ENCODE peak calls at places on chromosomes 12 and 14, in five cellular contexts. H is IMR-90, K is HCT116, V is mesendoderm, J is SK-N-SH. Z is an unnamed sample.

GRCh38 chr14:93880025-93880820 is 46.9 kb upstream of the FAM181A start:
- DNase-seq in K (no peak), J (no peak), V (peak), H (no peak), Z (peak)

GRCh38 chr14:89621009-89621421 is 204.0 kb upstream of the FOXN3 start:
- DNase-seq in K (no peak), H (no peak), J (no peak), V (no peak), Z (no peak)

GRCh38 chr14:81385824-81386223 is 14.3 kb downstream of the STON2 start:
- DNase-seq in V (no peak), K (no peak), J (no peak), H (no peak), Z (no peak)

GRCh38 chr14:73888971-73889370 is 2.3 kb downstream of the ZNF410 start:
- DNase-seq in H (peak), V (no peak), J (no peak), K (no peak), Z (peak)

GRCh38 chr12:90991952-90992465 is 12.8 kb downstream of the EPYC start:
- DNase-seq in V (peak), K (no peak), J (no peak), H (no peak), Z (no peak)

GRCh38 chr14:50714452-50715073 is 46.5 kb upstream of the SAV1 start:
- DNase-seq in J (peak), H (peak), K (peak), V (peak), Z (peak)

GRCh38 chr14:69713976-69714716 is 52.8 kb upstream of the SRSF5 start:
- DNase-seq in K (no peak), H (no peak), J (no peak), V (no peak), Z (no peak)

GRCh38 chr12:131872154-131873046 is 22.0 kb upstream of the ULK1 start:
- DNase-seq in K (peak), J (peak), H (peak), V (peak), Z (peak)

GRCh38 chr14:65846469-65846868 is 433.9 kb downstream of the FUT8 start:
- DNase-seq in J (peak), V (no peak), H (no peak), K (no peak), Z (peak)

GRCh38 chr12:75754698-75755097 is 243.3 kb upstream of the KRR1 start:
- DNase-seq in J (no peak), H (peak), K (no peak), V (no peak), Z (no peak)

GRCh38 chr14:39762576-39763401 is 330.6 kb upstream of the FBXO33 start:
- DNase-seq in H (no peak), J (no peak), K (no peak), V (peak), Z (no peak)

GRCh38 chr14:65792208-65792905 is 379.8 kb downstream of the FUT8 start:
- DNase-seq in V (peak), J (peak), H (peak), K (peak), Z (peak)

GRCh38 chr14:53148612-53149202 is 4.4 kb downstream of the DDHD1 start:
- DNase-seq in H (no peak), V (no peak), J (no peak), K (no peak), Z (peak)

GRCh38 chr12:46843811-46844210 is 18.0 kb upstream of the SLC38A4 start:
- DNase-seq in H (peak), J (no peak), V (no peak), K (no peak), Z (peak)

GRCh38 chr14:75831455-75831854 is 150.3 kb downstream of the TGFB3 start:
- DNase-seq in K (no peak), J (no peak), H (peak), V (no peak), Z (peak)

GRCh38 chr14:90999299-90999698 is 61.1 kb downstream of the RPS6KA5 start:
- DNase-seq in K (no peak), J (no peak), V (peak), H (no peak), Z (no peak)

GRCh38 chr12:51218607-51219161 is 822 bp upstream of the POU6F1 start:
- DNase-seq in K (no peak), V (peak), J (no peak), H (no peak), Z (no peak)

DNA sequence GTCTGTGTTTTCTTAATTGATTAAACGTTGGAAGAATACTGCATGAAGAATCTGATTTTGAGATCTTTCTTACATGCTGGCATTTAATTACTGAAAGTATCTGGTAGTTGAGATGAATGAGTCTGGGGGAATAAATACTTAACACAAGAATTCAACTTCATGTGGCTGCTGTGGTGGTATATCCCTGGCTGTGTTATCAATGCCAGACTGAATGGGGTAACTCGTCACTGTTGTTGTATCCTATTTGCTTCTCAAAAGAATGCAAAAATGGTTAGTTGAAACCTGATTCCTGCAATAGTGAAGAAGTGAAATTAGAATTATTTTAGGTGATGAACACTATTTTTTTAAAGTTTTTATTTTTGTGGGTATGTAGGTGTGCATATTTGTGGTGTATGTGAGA is 72.5 kb downstream of the HMGA2 start:
- DNase-seq in K (no peak), V (peak), J (no peak), H (no peak), Z (no peak)
- H3K4me2 ChIP-seq in K (peak), V (no peak), J (peak), H (peak), Z (no peak)

GRCh38 chr14:61101803-61102548 is 120.9 kb downstream of the SLC38A6 start:
- DNase-seq in K (no peak), V (peak), J (no peak), H (peak), Z (peak)

GRCh38 chr14:61106627-61107147 is 125.6 kb downstream of the SLC38A6 start:
- DNase-seq in K (no peak), J (peak), V (peak), H (no peak), Z (no peak)

GRCh38 chr14:61104358-61104757 is 123.3 kb downstream of the SLC38A6 start:
- DNase-seq in J (no peak), V (no peak), H (no peak), K (no peak), Z (no peak)

GRCh38 chr14:61102549-61103466 is 121.8 kb downstream of the SLC38A6 start:
- DNase-seq in H (no peak), V (peak), J (no peak), K (no peak), Z (peak)

GRCh38 chr14:61103541-61104339 is 122.7 kb downstream of the SLC38A6 start:
- DNase-seq in K (peak), H (peak), J (peak), V (peak), Z (peak)
- H3K9ac ChIP-seq in K (peak), H (peak), J (peak), V (peak), Z (peak)

GRCh38 chr12:116458492-116458891 is 100.7 kb upstream of the MAP1LC3B2 start:
- DNase-seq in K (no peak), V (no peak), H (no peak), J (no peak), Z (no peak)

GRCh38 chr12:116461060-116461459 is 98.1 kb upstream of the MAP1LC3B2 start:
- DNase-seq in V (no peak), K (no peak), J (no peak), H (no peak), Z (no peak)

GRCh38 chr12:116459011-116459410 is 100.2 kb upstream of the MAP1LC3B2 start:
- DNase-seq in V (no peak), K (no peak), J (no peak), H (no peak), Z (no peak)

GRCh38 chr12:116459501-116459900 is 99.7 kb upstream of the MAP1LC3B2 start:
- DNase-seq in H (no peak), K (no peak), J (no peak), V (no peak), Z (no peak)

DNA sequence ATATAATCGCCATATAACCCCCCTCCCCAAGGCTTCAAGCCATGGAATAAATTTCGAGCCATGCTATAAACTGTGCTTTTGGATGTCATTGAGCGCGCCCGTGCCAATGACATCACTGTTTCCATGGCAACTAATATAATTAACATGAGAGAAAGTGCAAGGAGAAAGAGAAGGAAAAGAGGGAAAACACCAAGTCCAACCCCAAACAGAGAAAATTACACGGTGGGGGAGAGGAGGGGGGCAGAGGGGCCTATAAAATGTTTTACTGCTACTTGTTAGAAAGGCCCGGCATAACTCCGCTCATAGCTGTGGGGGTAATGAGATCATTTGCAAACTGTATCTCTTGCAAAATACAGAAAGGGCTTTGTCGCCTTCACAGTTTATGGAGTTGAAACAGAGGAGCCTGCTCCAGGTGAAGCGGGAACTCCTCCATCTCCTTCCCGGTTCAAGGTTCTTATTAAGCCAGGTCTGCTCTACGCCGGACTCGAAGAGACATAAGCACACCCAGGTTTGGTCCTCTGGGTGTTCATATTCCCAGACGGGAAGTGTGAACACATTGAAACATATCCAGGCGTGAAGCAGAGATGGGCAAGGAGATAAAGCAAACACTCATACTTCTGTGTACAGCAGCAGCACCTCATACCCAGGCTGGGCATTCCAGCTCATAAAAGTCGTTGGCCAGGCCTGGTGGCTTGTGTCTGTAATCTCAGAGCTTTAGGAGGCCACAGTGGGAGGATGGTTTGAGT is 99.1 kb upstream of the MAP1LC3B2 start:
- DNase-seq in H (no peak), J (no peak), K (no peak), V (no peak), Z (peak)
- H3K4me2 ChIP-seq in H (no peak), J (no peak), K (no peak), V (no peak), Z (no peak)

GRCh38 chr14:55102141-55102547 is 26.9 kb upstream of the LGALS3 start:
- DNase-seq in J (peak), V (peak), K (no peak), H (peak), Z (peak)

GRCh38 chr14:55101698-55102097 is 27.4 kb upstream of the LGALS3 start:
- DNase-seq in V (no peak), J (no peak), H (no peak), K (no peak), Z (no peak)

GRCh38 chr14:55105991-55106390 is 23.1 kb upstream of the LGALS3 start:
- DNase-seq in K (no peak), H (no peak), V (no peak), J (no peak), Z (no peak)

GRCh38 chr14:55103005-55103640 is 25.9 kb upstream of the LGALS3 start:
- DNase-seq in J (no peak), K (peak), V (peak), H (peak), Z (peak)

DNA sequence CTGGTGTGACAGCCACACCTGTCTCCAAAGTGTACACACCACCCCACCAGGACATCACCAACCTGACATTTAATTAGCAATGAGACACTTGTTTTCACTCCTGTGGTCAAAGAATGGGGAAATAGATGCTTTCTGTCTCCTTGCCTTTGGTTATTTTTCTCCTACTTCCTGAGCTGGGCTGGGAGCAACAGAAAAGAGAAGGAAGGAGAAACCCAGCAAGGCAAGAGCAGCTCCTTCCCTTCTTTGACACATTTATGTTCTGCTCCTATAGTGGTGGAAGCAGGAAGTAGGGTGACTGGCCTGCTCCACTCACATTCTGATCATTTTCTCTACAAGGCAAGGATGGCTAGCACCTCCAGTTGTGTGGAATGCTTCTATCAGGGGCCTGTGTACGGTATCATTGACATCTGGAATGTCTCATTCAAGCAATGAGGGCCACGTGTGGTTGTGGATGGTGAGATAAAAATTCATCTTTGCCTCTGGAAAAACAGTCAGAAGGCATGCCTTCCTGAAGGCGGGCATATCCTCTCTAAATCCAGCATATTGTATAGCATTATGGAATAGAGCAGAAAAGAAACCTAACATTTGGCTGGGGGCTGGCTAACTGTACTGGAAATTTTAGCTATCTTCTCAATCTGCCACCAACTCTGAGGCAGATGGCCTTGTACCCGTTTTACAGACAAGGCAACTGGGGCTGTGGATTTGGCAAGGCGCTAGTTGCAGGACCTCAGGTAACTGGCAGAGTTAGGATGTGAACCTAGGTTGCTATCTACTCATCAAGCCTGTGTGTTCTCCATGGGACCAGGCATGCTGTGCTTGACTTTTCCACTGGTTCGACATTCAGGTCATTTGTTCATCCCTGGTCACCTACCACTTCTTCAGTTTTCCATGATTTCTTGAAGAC is 24.7 kb upstream of the LGALS3 start:
- DNase-seq in K (no peak), J (no peak), H (no peak), V (peak), Z (no peak)
- H3K9ac ChIP-seq in K (peak), J (no peak), H (peak), V (no peak), Z (peak)

GRCh38 chr12:76847260-76847659 is 31.6 kb downstream of the CSRP2 start:
- DNase-seq in H (no peak), V (no peak), J (no peak), K (no peak), Z (no peak)
- H3K4me2 ChIP-seq in H (no peak), V (no peak), J (no peak), K (no peak), Z (no peak)

GRCh38 chr12:104460041-104460757 is 3.5 kb downstream of the CHST11 start:
- DNase-seq in K (no peak), V (no peak), J (no peak), H (no peak), Z (no peak)

GRCh38 chr12:104463371-104463770 is 6.6 kb downstream of the CHST11 start:
- DNase-seq in J (no peak), V (no peak), K (no peak), H (no peak), Z (no peak)

GRCh38 chr12:104462931-104463339 is 6.2 kb downstream of the CHST11 start:
- DNase-seq in J (no peak), V (no peak), K (no peak), H (no peak), Z (no peak)

GRCh38 chr12:104460973-104461693 is 4.4 kb downstream of the CHST11 start:
- DNase-seq in J (no peak), K (no peak), H (no peak), V (peak), Z (no peak)

GRCh38 chr12:104462325-104462724 is 5.6 kb downstream of the CHST11 start:
- DNase-seq in V (no peak), K (no peak), H (no peak), J (no peak), Z (no peak)
- H3K9ac ChIP-seq in V (no peak), K (no peak), H (no peak), J (no peak), Z (no peak)

GRCh38 chr12:204261-204678 is 9.7 kb downstream of the SLC6A12 start:
- DNase-seq in H (no peak), K (no peak), J (no peak), V (no peak), Z (no peak)
- H3K4me2 ChIP-seq in H (peak), K (no peak), J (peak), V (peak), Z (no peak)

GRCh38 chr14:77965050-77965449 is 165.1 kb downstream of the ADCK1 start:
- DNase-seq in H (no peak), J (no peak), V (no peak), K (no peak), Z (no peak)

GRCh38 chr14:77962731-77963520 is 163.0 kb downstream of the ADCK1 start:
- DNase-seq in H (no peak), V (no peak), K (no peak), J (no peak), Z (no peak)

GRCh38 chr14:77967110-77967509 is 167.2 kb downstream of the ADCK1 start:
- DNase-seq in H (no peak), V (no peak), J (no peak), K (no peak), Z (no peak)

GRCh38 chr14:77961853-77962580 is 162.1 kb downstream of the ADCK1 start:
- DNase-seq in V (no peak), J (no peak), K (no peak), H (no peak), Z (peak)

DNA sequence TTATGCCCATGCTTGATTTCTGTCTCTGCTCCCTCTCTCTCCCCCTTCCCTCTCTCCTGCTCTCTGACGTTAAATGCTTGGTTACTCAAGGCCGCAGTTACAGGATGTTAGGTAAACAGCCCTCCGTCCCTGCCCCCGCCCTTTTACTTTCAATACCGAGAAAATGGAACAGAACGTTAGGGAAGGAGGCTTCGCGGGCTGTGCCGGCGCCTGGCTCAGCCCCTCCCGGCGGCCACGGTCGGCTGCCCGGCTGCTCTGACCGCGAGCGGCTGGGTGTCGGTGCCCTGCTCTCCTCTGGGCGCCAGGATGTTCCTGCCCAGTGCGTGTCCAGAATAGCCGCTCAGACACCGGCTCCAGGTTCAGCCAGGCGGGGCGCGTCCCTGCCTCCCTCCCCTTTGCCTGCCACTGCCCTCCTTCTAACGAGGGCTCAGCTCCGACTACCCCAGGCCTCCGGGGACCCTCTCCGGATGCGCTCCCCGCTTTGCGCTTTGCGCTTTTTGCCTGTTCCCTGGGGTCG is 166.1 kb downstream of the ADCK1 start:
- DNase-seq in K (no peak), H (peak), V (peak), J (peak), Z (peak)
- H3K9ac ChIP-seq in K (no peak), H (no peak), V (peak), J (no peak), Z (no peak)